ENCODE peak calls at places on chromosomes 16 and 17, in five cellular contexts. One of them, this sample, is unnamed.

GRCh38 chr17:78357687-78358537 is 2.0 kb downstream of the SOCS3 start:
- DNase-seq in HCT116: no peak
- DNase-seq in SK-N-MC: no peak
- DNase-seq in K562: no peak
- DNase-seq in GM23338: peak; percentile 47
- DNase-seq in this sample: no peak

GRCh38 chr17:37406635-37407455 is at the start of the genes ACACA and TADA2A:
- DNase-seq in HCT116: peak; percentile 60
- DNase-seq in SK-N-MC: peak; percentile 14
- DNase-seq in K562: peak; percentile 96
- DNase-seq in GM23338: peak; percentile 87
- DNase-seq in this sample: peak; percentile 81

GRCh38 chr17:10316986-10317834 is 55.6 kb downstream of the MYH13 start:
- DNase-seq in HCT116: peak; percentile 31
- DNase-seq in SK-N-MC: no peak
- DNase-seq in K562: peak; percentile 15
- DNase-seq in GM23338: peak; percentile 80
- DNase-seq in this sample: no peak

GRCh38 chr16:73385701-73386100 is 337.8 kb upstream of the ZFHX3 start:
- DNase-seq in HCT116: no peak
- DNase-seq in SK-N-MC: no peak
- DNase-seq in K562: no peak
- DNase-seq in GM23338: no peak
- DNase-seq in this sample: no peak

GRCh38 chr17:72518810-72519597 is 398.2 kb downstream of the SOX9 start:
- DNase-seq in HCT116: no peak
- DNase-seq in SK-N-MC: no peak
- DNase-seq in K562: no peak
- DNase-seq in GM23338: no peak
- DNase-seq in this sample: no peak

GRCh38 chr16:90077757-90078593 is 844 bp upstream of the PRDM7 start:
- DNase-seq in HCT116: no peak
- DNase-seq in SK-N-MC: no peak
- DNase-seq in K562: peak; percentile 14
- DNase-seq in GM23338: peak; percentile 55
- DNase-seq in this sample: peak; percentile 7

GRCh38 chr17:62405451-62405850 is 18.2 kb upstream of the METTL2A start:
- DNase-seq in HCT116: no peak
- DNase-seq in SK-N-MC: no peak
- DNase-seq in K562: no peak
- DNase-seq in GM23338: no peak
- DNase-seq in this sample: no peak

GRCh38 chr17:11986179-11986938 is 10.9 kb downstream of the ZNF18 start:
- DNase-seq in HCT116: no peak
- DNase-seq in SK-N-MC: no peak
- DNase-seq in K562: no peak
- DNase-seq in GM23338: no peak
- DNase-seq in this sample: no peak

GRCh38 chr16:57091990-57092785 is at the start of gene CPNE2:
- DNase-seq in HCT116: no peak
- DNase-seq in SK-N-MC: no peak
- DNase-seq in K562: peak; percentile 92
- DNase-seq in GM23338: peak; percentile 55
- DNase-seq in this sample: peak; percentile 65

GRCh38 chr16:87308826-87309225 is 8.4 kb downstream of the C16orf95 start:
- DNase-seq in HCT116: no peak
- DNase-seq in SK-N-MC: no peak
- DNase-seq in K562: no peak
- DNase-seq in GM23338: no peak
- DNase-seq in this sample: no peak

GRCh38 chr17:73552300-73553088 is 91.8 kb downstream of the SDK2 start:
- DNase-seq in HCT116: no peak
- DNase-seq in SK-N-MC: no peak
- DNase-seq in K562: no peak
- DNase-seq in GM23338: no peak
- DNase-seq in this sample: no peak

GRCh38 chr17:82389379-82389778 is 17.8 kb downstream of the UTS2R start:
- DNase-seq in HCT116: no peak
- DNase-seq in SK-N-MC: no peak
- DNase-seq in K562: no peak
- DNase-seq in GM23338: no peak
- DNase-seq in this sample: no peak

GRCh38 chr17:6756425-6757012 is 673 bp downstream of the XAF1 start:
- DNase-seq in HCT116: no peak
- DNase-seq in SK-N-MC: no peak
- DNase-seq in K562: no peak
- DNase-seq in GM23338: no peak
- DNase-seq in this sample: no peak

GRCh38 chr16:71726491-71727319 is 2.2 kb upstream of the PHLPP2 start:
- DNase-seq in HCT116: no peak
- DNase-seq in SK-N-MC: no peak
- DNase-seq in K562: no peak
- DNase-seq in GM23338: no peak
- DNase-seq in this sample: no peak

GRCh38 chr16:68995011-68995504 is 110.4 kb upstream of the HAS3 start:
- DNase-seq in HCT116: peak; percentile 80
- DNase-seq in SK-N-MC: no peak
- DNase-seq in K562: no peak
- DNase-seq in GM23338: peak; percentile 85
- DNase-seq in this sample: peak; percentile 53

GRCh38 chr17:885971-886571 is 93.5 kb downstream of the NXN start:
- DNase-seq in HCT116: no peak
- DNase-seq in SK-N-MC: no peak
- DNase-seq in K562: no peak
- DNase-seq in GM23338: no peak
- DNase-seq in this sample: no peak

GRCh38 chr17:55157165-55157564 is 107.6 kb upstream of the HLF start:
- DNase-seq in HCT116: no peak
- DNase-seq in SK-N-MC: no peak
- DNase-seq in K562: no peak
- DNase-seq in GM23338: no peak
- DNase-seq in this sample: no peak

GRCh38 chr17:47738178-47738577 is 5.1 kb downstream of the TBX21 start:
- DNase-seq in HCT116: no peak
- DNase-seq in SK-N-MC: no peak
- DNase-seq in K562: no peak
- DNase-seq in GM23338: no peak
- DNase-seq in this sample: no peak

GRCh38 chr16:64345142-64345541 is 776.7 kb downstream of the CDH11 start:
- DNase-seq in HCT116: no peak
- DNase-seq in SK-N-MC: no peak
- DNase-seq in K562: no peak
- DNase-seq in GM23338: no peak
- DNase-seq in this sample: no peak

GRCh38 chr17:17445925-17446665 is 30.7 kb upstream of the MED9 start:
- DNase-seq in HCT116: peak; percentile 76
- DNase-seq in SK-N-MC: no peak
- DNase-seq in K562: no peak
- DNase-seq in GM23338: no peak
- DNase-seq in this sample: peak; percentile 96
- TF ChIP-seq POLR2AphosphoS5 in HCT116: peak; percentile 22
- TF ChIP-seq POLR2AphosphoS5 in SK-N-MC: no peak
- TF ChIP-seq POLR2AphosphoS5 in K562: no peak
- TF ChIP-seq POLR2AphosphoS5 in GM23338: no peak
- TF ChIP-seq POLR2AphosphoS5 in this sample: peak; percentile 98

GRCh38 chr17:66835476-66835875 is 559 bp downstream of the CACNG5 start:
- DNase-seq in HCT116: no peak
- DNase-seq in SK-N-MC: no peak
- DNase-seq in K562: no peak
- DNase-seq in GM23338: peak; percentile 13
- DNase-seq in this sample: no peak
- TF ChIP-seq EZH2 in HCT116: no peak
- TF ChIP-seq EZH2 in SK-N-MC: no peak
- TF ChIP-seq EZH2 in K562: no peak
- TF ChIP-seq EZH2 in GM23338: no peak
- TF ChIP-seq EZH2 in this sample: no peak

DNA sequence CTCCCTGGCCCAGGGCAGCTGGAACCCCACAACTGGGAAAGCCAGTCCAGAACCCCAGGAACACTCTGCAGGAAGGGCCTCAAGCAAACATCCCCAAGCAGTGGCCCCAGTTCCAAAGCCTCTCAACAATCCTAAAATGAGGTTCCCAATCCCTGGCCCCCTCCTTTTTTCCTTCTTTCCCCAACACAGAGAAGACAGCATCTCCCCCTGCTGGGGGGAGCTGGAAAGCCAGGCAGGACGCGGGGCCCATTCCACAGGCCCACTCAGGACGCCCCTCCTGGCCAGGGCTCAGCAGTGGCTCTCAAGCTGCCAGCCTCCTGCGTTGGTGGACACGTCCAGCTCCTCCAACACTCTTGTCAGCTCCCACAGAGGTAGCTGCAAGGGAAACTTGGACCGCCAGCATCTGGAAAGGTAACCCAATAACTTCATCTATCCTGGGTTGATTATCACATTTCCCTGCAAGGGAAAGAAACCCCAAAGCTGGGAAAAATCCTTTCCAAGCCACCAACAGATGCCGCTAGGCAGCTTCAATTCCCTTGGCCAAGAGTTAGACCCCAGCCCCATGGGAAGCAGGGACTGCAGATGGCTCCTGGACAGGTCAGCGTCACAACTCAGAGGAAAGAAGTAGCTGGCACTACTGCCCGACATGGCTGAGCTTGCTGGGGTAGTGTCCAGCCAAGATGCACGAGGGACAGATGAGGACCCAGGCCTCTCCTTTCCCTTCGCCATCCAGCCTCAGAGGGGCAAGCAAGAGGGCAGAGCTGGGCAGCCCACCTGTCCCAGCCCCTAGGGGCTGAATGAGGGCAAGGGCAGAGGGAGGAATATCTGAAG is 7.6 kb downstream of the HDAC5 start:
- DNase-seq in HCT116: no peak
- DNase-seq in SK-N-MC: no peak
- DNase-seq in K562: peak; percentile 71
- DNase-seq in GM23338: peak; percentile 80
- DNase-seq in this sample: peak; percentile 60
- TF ChIP-seq POLR2AphosphoS5 in HCT116: no peak
- TF ChIP-seq POLR2AphosphoS5 in SK-N-MC: no peak
- TF ChIP-seq POLR2AphosphoS5 in K562: no peak
- TF ChIP-seq POLR2AphosphoS5 in GM23338: no peak
- TF ChIP-seq POLR2AphosphoS5 in this sample: no peak

GRCh38 chr17:79802039-79802735 is 5.3 kb upstream of the CBX8 start:
- DNase-seq in HCT116: no peak
- DNase-seq in SK-N-MC: no peak
- DNase-seq in K562: no peak
- DNase-seq in GM23338: no peak
- DNase-seq in this sample: no peak

GRCh38 chr17:79803421-79803996 is 6.6 kb upstream of the CBX8 start:
- DNase-seq in HCT116: no peak
- DNase-seq in SK-N-MC: no peak
- DNase-seq in K562: no peak
- DNase-seq in GM23338: peak; percentile 42
- DNase-seq in this sample: no peak

GRCh38 chr17:79803997-79804855 is 7.3 kb upstream of the CBX8 start:
- DNase-seq in HCT116: no peak
- DNase-seq in SK-N-MC: no peak
- DNase-seq in K562: no peak
- DNase-seq in GM23338: peak; percentile 86
- DNase-seq in this sample: no peak

GRCh38 chr17:79801156-79802038 is 4.5 kb upstream of the CBX8 start:
- DNase-seq in HCT116: peak; percentile 45
- DNase-seq in SK-N-MC: no peak
- DNase-seq in K562: no peak
- DNase-seq in GM23338: peak; percentile 53
- DNase-seq in this sample: no peak

GRCh38 chr17:79802736-79803420 is 6.0 kb upstream of the CBX8 start:
- DNase-seq in HCT116: no peak
- DNase-seq in SK-N-MC: no peak
- DNase-seq in K562: peak; percentile 74
- DNase-seq in GM23338: peak; percentile 65
- DNase-seq in this sample: no peak
- TF ChIP-seq EZH2 in HCT116: no peak
- TF ChIP-seq EZH2 in SK-N-MC: no peak
- TF ChIP-seq EZH2 in K562: no peak
- TF ChIP-seq EZH2 in GM23338: peak; percentile 61
- TF ChIP-seq EZH2 in this sample: peak; percentile 84

GRCh38 chr16:66996983-66997358 is 8.6 kb downstream of the CES4A start:
- DNase-seq in HCT116: no peak
- DNase-seq in SK-N-MC: no peak
- DNase-seq in K562: no peak
- DNase-seq in GM23338: no peak
- DNase-seq in this sample: no peak

GRCh38 chr16:67001159-67001486 is 12.7 kb downstream of the CES4A start:
- DNase-seq in HCT116: no peak
- DNase-seq in SK-N-MC: no peak
- DNase-seq in K562: no peak
- DNase-seq in GM23338: peak; percentile 83
- DNase-seq in this sample: no peak

GRCh38 chr16:66991545-66992077 is 3.2 kb downstream of the CES4A start:
- DNase-seq in HCT116: no peak
- DNase-seq in SK-N-MC: no peak
- DNase-seq in K562: no peak
- DNase-seq in GM23338: no peak
- DNase-seq in this sample: no peak

GRCh38 chr16:67000384-67001158 is 12.2 kb downstream of the CES4A start:
- DNase-seq in HCT116: no peak
- DNase-seq in SK-N-MC: no peak
- DNase-seq in K562: peak; percentile 97
- DNase-seq in GM23338: peak; percentile 79
- DNase-seq in this sample: peak; percentile 31

GRCh38 chr16:66996324-66996982 is 8.1 kb downstream of the CES4A start:
- DNase-seq in HCT116: no peak
- DNase-seq in SK-N-MC: no peak
- DNase-seq in K562: no peak
- DNase-seq in GM23338: no peak
- DNase-seq in this sample: no peak
- TF ChIP-seq POLR2AphosphoS5 in HCT116: no peak
- TF ChIP-seq POLR2AphosphoS5 in SK-N-MC: no peak
- TF ChIP-seq POLR2AphosphoS5 in K562: no peak
- TF ChIP-seq POLR2AphosphoS5 in GM23338: no peak
- TF ChIP-seq POLR2AphosphoS5 in this sample: no peak

GRCh38 chr16:88938933-88939813 is 37.8 kb downstream of the CBFA2T3 start:
- DNase-seq in HCT116: no peak
- DNase-seq in SK-N-MC: no peak
- DNase-seq in K562: no peak
- DNase-seq in GM23338: no peak
- DNase-seq in this sample: no peak

GRCh38 chr16:88941933-88942909 is 34.8 kb downstream of the CBFA2T3 start:
- DNase-seq in HCT116: peak; percentile 36
- DNase-seq in SK-N-MC: no peak
- DNase-seq in K562: no peak
- DNase-seq in GM23338: peak; percentile 92
- DNase-seq in this sample: no peak

GRCh38 chr16:88939814-88940195 is 37.2 kb downstream of the CBFA2T3 start:
- DNase-seq in HCT116: no peak
- DNase-seq in SK-N-MC: no peak
- DNase-seq in K562: no peak
- DNase-seq in GM23338: peak; percentile 34
- DNase-seq in this sample: no peak

GRCh38 chr16:88941051-88941932 is 35.7 kb downstream of the CBFA2T3 start:
- DNase-seq in HCT116: no peak
- DNase-seq in SK-N-MC: no peak
- DNase-seq in K562: no peak
- DNase-seq in GM23338: peak; percentile 44
- DNase-seq in this sample: no peak

GRCh38 chr16:88940196-88941050 is 36.6 kb downstream of the CBFA2T3 start:
- DNase-seq in HCT116: no peak
- DNase-seq in SK-N-MC: no peak
- DNase-seq in K562: no peak
- DNase-seq in GM23338: peak; percentile 61
- DNase-seq in this sample: no peak
- TF ChIP-seq EZH2 in HCT116: no peak
- TF ChIP-seq EZH2 in SK-N-MC: peak; percentile 59
- TF ChIP-seq EZH2 in K562: no peak
- TF ChIP-seq EZH2 in GM23338: peak; percentile 72
- TF ChIP-seq EZH2 in this sample: peak; percentile 97

GRCh38 chr17:8741366-8741765 is 3.3 kb downstream of the CCDC42 start:
- DNase-seq in HCT116: no peak
- DNase-seq in SK-N-MC: no peak
- DNase-seq in K562: no peak
- DNase-seq in GM23338: no peak
- DNase-seq in this sample: no peak
- TF ChIP-seq POLR2AphosphoS5 in HCT116: no peak
- TF ChIP-seq POLR2AphosphoS5 in SK-N-MC: no peak
- TF ChIP-seq POLR2AphosphoS5 in K562: no peak
- TF ChIP-seq POLR2AphosphoS5 in GM23338: no peak
- TF ChIP-seq POLR2AphosphoS5 in this sample: no peak